ENCODE peak calls at places on chromosomes 7 and 10, in five cellular contexts. B, T, R, U and X are unnamed samples. For H3K9me3, the result is how much of the 10 kb centered on the place peaks cover.

GRCh38 chr7:74026406-74027123 is 1.4 kb upstream of the ELN start:
- DNase-seq in R (peak), U (peak), T (peak), B (peak), X (peak)

GRCh38 chr7:106365252-106366005 is 80.6 kb upstream of the NAMPT start:
- DNase-seq in B (no peak), U (no peak), R (no peak), T (no peak), X (no peak)

GRCh38 chr10:101467286-101467770 is 113.4 kb downstream of the BTRC start:
- DNase-seq in B (no peak), U (peak), R (peak), T (no peak), X (no peak)

GRCh38 chr7:7054252-7054830 is 128.0 kb upstream of the C1GALT1 start:
- DNase-seq in U (no peak), B (no peak), R (no peak), T (no peak), X (no peak)

GRCh38 chr7:2612445-2613112 is 19.2 kb upstream of the TTYH3 start:
- DNase-seq in R (no peak), T (peak), U (no peak), B (no peak), X (no peak)

GRCh38 chr7:71507665-71508064 is 375.7 kb downstream of the GALNT17 start:
- DNase-seq in R (no peak), B (no peak), T (no peak), U (no peak), X (no peak)

GRCh38 chr10:12243860-12244620 is 48.1 kb downstream of the CDC123 start:
- DNase-seq in U (no peak), R (no peak), B (no peak), T (no peak), X (no peak)

GRCh38 chr7:2821161-2821841 is 22.8 kb downstream of the GNA12 start:
- DNase-seq in U (peak), R (no peak), B (no peak), T (no peak), X (no peak)

GRCh38 chr10:124717358-124717757 is 26.8 kb downstream of the FAM53B start:
- DNase-seq in T (peak), R (no peak), B (no peak), U (no peak), X (no peak)

GRCh38 chr10:43683451-43684197 is 34.9 kb upstream of the ZNF32 start:
- DNase-seq in R (peak), B (no peak), U (no peak), T (no peak), X (no peak)

GRCh38 chr10:18381679-18382078 is 241.5 kb downstream of the CACNB2 start:
- DNase-seq in B (no peak), U (no peak), T (no peak), R (no peak), X (no peak)

GRCh38 chr10:18377898-18378297 is 237.7 kb downstream of the CACNB2 start:
- DNase-seq in R (no peak), U (no peak), B (no peak), T (no peak), X (no peak)

GRCh38 chr10:18376650-18377049 is 236.4 kb downstream of the CACNB2 start:
- DNase-seq in B (no peak), R (no peak), T (no peak), U (no peak), X (no peak)

GRCh38 chr10:18378766-18379165 is 238.5 kb downstream of the CACNB2 start:
- DNase-seq in R (no peak), U (no peak), T (no peak), B (no peak), X (no peak)
- H3K9me3 ChIP-seq in R (under half), U (under half), T (under half), B (under half), X (under half)

GRCh38 chr7:158458716-158459282 is 128.8 kb downstream of the PTPRN2 start:
- DNase-seq in T (peak), B (no peak), U (no peak), R (no peak), X (no peak)

GRCh38 chr7:158450476-158451124 is 137.0 kb downstream of the PTPRN2 start:
- DNase-seq in T (peak), R (no peak), B (no peak), U (no peak), X (no peak)

GRCh38 chr7:158458096-158458495 is 129.5 kb downstream of the PTPRN2 start:
- DNase-seq in T (peak), R (no peak), U (no peak), B (no peak), X (no peak)

GRCh38 chr7:158452331-158452730 is 135.3 kb downstream of the PTPRN2 start:
- DNase-seq in T (peak), R (no peak), B (no peak), U (no peak), X (no peak)

DNA sequence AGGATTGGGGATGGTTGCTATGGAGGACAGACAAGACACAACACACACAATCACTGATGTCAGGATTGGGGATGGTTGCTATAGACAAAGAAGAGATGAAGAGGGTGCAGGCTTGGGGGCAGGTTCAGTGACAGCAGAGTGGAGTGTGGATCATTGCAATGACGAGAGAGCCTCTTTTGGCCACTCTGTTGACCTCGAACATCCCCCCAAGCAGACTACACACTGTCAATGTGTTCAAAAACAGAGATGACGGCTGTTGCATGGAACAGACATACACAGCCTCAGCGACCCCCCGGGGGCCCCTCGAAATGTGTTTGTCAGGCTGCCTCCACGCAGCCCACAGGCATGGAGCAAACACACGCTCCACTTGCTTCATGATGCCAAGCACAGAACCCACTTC is 133.0 kb downstream of the PTPRN2 start:
- DNase-seq in T (no peak), R (no peak), B (no peak), U (no peak), X (no peak)
- H3K9me3 ChIP-seq in T (under half), R (under half), B (under half), U (under half), X (under half)

GRCh38 chr7:158272509-158273137 is 315.0 kb downstream of the PTPRN2 start:
- DNase-seq in T (no peak), U (no peak), R (no peak), B (no peak), X (no peak)
- H3K9me3 ChIP-seq in T (under half), U (under half), R (under half), B (under half), X (under half)

GRCh38 chr10:107450056-107450455 is 285.6 kb upstream of the SORCS1 start:
- DNase-seq in T (no peak), U (no peak), B (no peak), R (no peak), X (no peak)
- H3K9me3 ChIP-seq in T (under half), U (under half), B (under half), R (under half), X (under half)

GRCh38 chr7:149566103-149566502 is 68.5 kb upstream of the ZNF746 start:
- DNase-seq in B (no peak), U (no peak), T (no peak), R (no peak), X (no peak)
- H3K9me3 ChIP-seq in B (under half), U (under half), T (under half), R (under half), X (under half)

GRCh38 chr10:82778908-82779307 is 903.9 kb downstream of the NRG3 start:
- DNase-seq in T (no peak), U (no peak), B (no peak), R (no peak), X (no peak)
- H3K9me3 ChIP-seq in T (under half), U (under half), B (under half), R (under half), X (under half)